ENCODE peak calls at places on chromosome 21, in four cellular contexts. M is A673, J is esophagus muscularis mucosa, C is colonic mucosa. H is an unnamed sample.

GRCh38 chr21:41207401-41208388 is 39.7 kb downstream of the BACE2 start:
- DNase-seq in M (no peak), J (no peak), C (peak; percentile 40), H (no peak)

GRCh38 chr21:34196996-34197395 is 123.6 kb downstream of the MRPS6 start:
- DNase-seq in M (no peak), J (peak; percentile 80), C (no peak), H (no peak)

GRCh38 chr21:21828130-21828529 is 829.9 kb downstream of the NCAM2 start:
- DNase-seq in M (no peak), J (no peak), C (no peak), H (no peak)

GRCh38 chr21:26777166-26777565 is 68.0 kb downstream of the ADAMTS1 start:
- DNase-seq in M (no peak), J (no peak), C (no peak), H (no peak)

GRCh38 chr21:36883532-36884486 is 82.7 kb downstream of the HLCS start:
- DNase-seq in M (no peak), J (no peak), C (no peak), H (peak; percentile 51)

GRCh38 chr21:37195078-37195477 is 72.1 kb downstream of the VPS26C start:
- DNase-seq in M (no peak), J (no peak), C (no peak), H (no peak)

GRCh38 chr21:16402752-16403151 is 673.0 kb downstream of the USP25 start:
- DNase-seq in M (no peak), J (no peak), C (no peak), H (no peak)

GRCh38 chr21:34199121-34199910 is 125.9 kb downstream of the MRPS6 start:
- DNase-seq in M (no peak), J (peak; percentile 87), C (no peak), H (no peak)

GRCh38 chr21:38386967-38387366 is 111.3 kb downstream of the ERG start:
- DNase-seq in M (no peak), J (peak; percentile 47), C (no peak), H (no peak)

GRCh38 chr21:44059710-44060109 is 47.5 kb upstream of the PWP2 start:
- DNase-seq in M (no peak), J (no peak), C (no peak), H (no peak)

GRCh38 chr21:36135391-36136094 is 664 bp downstream of the CBR3 start:
- DNase-seq in M (peak; percentile 94), J (peak; percentile 95), C (peak; percentile 78), H (peak; percentile 86)

GRCh38 chr21:23578027-23578426 is 2029.3 kb downstream of the MRPL39 start:
- DNase-seq in M (no peak), J (no peak), C (no peak), H (no peak)

GRCh38 chr21:33936221-33937038 is 20.8 kb upstream of the ATP5PO start:
- DNase-seq in M (no peak), J (no peak), C (no peak), H (no peak)

GRCh38 chr21:36068748-36069398 is 951 bp upstream of the CBR1 start:
- DNase-seq in M (no peak), J (no peak), C (no peak), H (no peak)

GRCh38 chr21:27813750-27814149 is 846.9 kb upstream of the ADAMTS5 start:
- DNase-seq in M (no peak), J (no peak), C (peak; percentile 22), H (no peak)

DNA sequence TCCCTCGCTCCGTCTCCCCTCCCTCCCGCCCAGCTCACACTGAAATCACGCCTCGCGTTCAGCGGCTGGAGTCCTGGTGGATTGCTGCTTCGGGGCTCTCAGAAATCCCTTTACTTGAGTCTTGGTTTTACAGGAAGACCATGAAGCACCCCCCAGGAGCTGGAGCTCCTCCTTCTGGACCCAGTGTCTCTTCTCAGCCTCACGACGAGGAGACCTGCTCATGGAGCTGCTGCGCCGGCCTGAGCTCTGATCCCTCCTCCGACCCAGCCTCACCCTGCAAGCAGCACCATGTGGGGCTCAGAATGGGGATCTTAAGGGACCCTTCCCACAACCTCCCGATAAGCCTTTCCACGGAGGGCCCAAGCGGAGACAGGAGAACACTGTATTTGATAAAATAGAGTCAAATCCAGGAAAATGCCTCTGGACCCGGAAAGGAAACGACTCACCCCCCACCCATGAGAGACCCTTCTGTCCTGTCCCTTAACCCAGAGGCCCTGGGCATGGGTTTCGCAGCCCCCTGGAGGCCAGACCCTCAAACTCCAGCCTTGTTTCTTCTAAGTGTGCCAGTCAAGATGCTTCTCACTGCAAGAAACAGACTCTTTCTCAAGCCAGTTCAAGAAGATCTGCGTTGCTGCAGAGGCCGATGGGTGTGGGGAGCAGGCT is 26.0 kb downstream of the PDE9A start:
- DNase-seq in M (no peak), J (no peak), C (no peak), H (no peak)
- TF ChIP-seq CTCF in M (no peak), J (no peak), C (no peak), H (no peak)

GRCh38 chr21:45767071-45768006 is 123.8 kb downstream of the PCBP3 start:
- DNase-seq in M (no peak), J (no peak), C (no peak), H (no peak)

GRCh38 chr21:45769239-45769758 is 125.8 kb downstream of the PCBP3 start:
- DNase-seq in M (no peak), J (no peak), C (no peak), H (no peak)

GRCh38 chr21:45768011-45768740 is 124.7 kb downstream of the PCBP3 start:
- DNase-seq in M (no peak), J (no peak), C (no peak), H (peak; percentile 80)

GRCh38 chr21:45769896-45770295 is 126.4 kb downstream of the PCBP3 start:
- DNase-seq in M (no peak), J (no peak), C (no peak), H (no peak)

DNA sequence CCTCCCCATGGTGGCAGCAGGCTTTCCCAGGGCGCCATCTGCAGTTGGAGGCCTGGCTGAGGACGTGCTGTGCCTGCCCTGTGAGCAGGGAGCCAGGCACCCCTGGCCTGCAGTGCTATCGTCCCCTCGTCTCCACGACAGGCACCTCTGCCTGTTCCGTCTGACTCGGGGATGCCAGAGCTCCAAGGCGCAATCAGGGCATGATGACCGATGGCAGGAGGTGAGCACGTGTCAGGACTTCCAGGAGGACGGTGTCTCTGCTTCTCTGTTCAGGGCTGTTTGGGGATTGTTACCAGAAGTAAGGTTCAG is 125.2 kb downstream of the PCBP3 start:
- DNase-seq in M (peak; percentile 33), J (no peak), C (no peak), H (no peak)
- TF ChIP-seq CTCF in M (peak; percentile 49), J (no peak), C (no peak), H (no peak)

GRCh38 chr21:42755766-42756579 is 102.6 kb downstream of the PDE9A start:
- DNase-seq in M (no peak), J (no peak), C (no peak), H (no peak)
- TF ChIP-seq CTCF in M (no peak), J (no peak), C (no peak), H (no peak)

GRCh38 chr21:15241997-15242767 is 177.4 kb upstream of the NRIP1 start:
- DNase-seq in M (no peak), J (no peak), C (no peak), H (no peak)
- TF ChIP-seq CTCF in M (no peak), J (no peak), C (no peak), H (no peak)

GRCh38 chr21:39445339-39446269 is at the start of gene LCA5L:
- DNase-seq in M (peak; percentile 89), J (peak; percentile 97), C (peak; percentile 89), H (peak; percentile 98)
- TF ChIP-seq CTCF in M (peak; percentile 31), J (no peak), C (no peak), H (peak; percentile 31)